ENCODE peak calls at places on chromosomes 16 and 17, in six cellular contexts. One of them, this sample, is unnamed.

GRCh38 chr17:32277284-32277683 is 11.7 kb downstream of the RHBDL3 start:
- DNase-seq in aorta: no peak
- DNase-seq in upper lobe of left lung: no peak
- DNase-seq in endodermal cell: peak; percentile 93
- DNase-seq in uterus: no peak
- DNase-seq in effector memory CD4-positive, alpha-beta T cell: no peak
- DNase-seq in this sample: no peak

GRCh38 chr16:51343411-51343810 is 192.3 kb upstream of the SALL1 start:
- DNase-seq in endodermal cell: no peak
- DNase-seq in effector memory CD4-positive, alpha-beta T cell: no peak
- DNase-seq in aorta: no peak
- DNase-seq in uterus: no peak
- DNase-seq in upper lobe of left lung: no peak
- DNase-seq in this sample: no peak

GRCh38 chr16:88317619-88317977 is 65.2 kb upstream of the ZNF469 start:
- DNase-seq in upper lobe of left lung: no peak
- DNase-seq in uterus: peak; percentile 63
- DNase-seq in endodermal cell: no peak
- DNase-seq in effector memory CD4-positive, alpha-beta T cell: no peak
- DNase-seq in aorta: peak; percentile 65
- DNase-seq in this sample: no peak

GRCh38 chr16:49921791-49922456 is 66.0 kb upstream of the ZNF423 start:
- DNase-seq in uterus: peak; percentile 65
- DNase-seq in endodermal cell: peak; percentile 96
- DNase-seq in effector memory CD4-positive, alpha-beta T cell: no peak
- DNase-seq in upper lobe of left lung: no peak
- DNase-seq in aorta: peak; percentile 80
- DNase-seq in this sample: peak; percentile 74

GRCh38 chr17:33112763-33113162 is 121.1 kb downstream of the SPACA3 start:
- DNase-seq in effector memory CD4-positive, alpha-beta T cell: no peak
- DNase-seq in endodermal cell: no peak
- DNase-seq in uterus: no peak
- DNase-seq in upper lobe of left lung: no peak
- DNase-seq in aorta: no peak
- DNase-seq in this sample: no peak

GRCh38 chr16:85483424-85483823 is 129.7 kb upstream of the GSE1 start:
- DNase-seq in uterus: no peak
- DNase-seq in aorta: no peak
- DNase-seq in endodermal cell: no peak
- DNase-seq in effector memory CD4-positive, alpha-beta T cell: no peak
- DNase-seq in upper lobe of left lung: peak; percentile 82
- DNase-seq in this sample: no peak

GRCh38 chr17:49715717-49716279 is 8.0 kb upstream of the SLC35B1 start:
- DNase-seq in uterus: no peak
- DNase-seq in upper lobe of left lung: no peak
- DNase-seq in effector memory CD4-positive, alpha-beta T cell: peak; percentile 56
- DNase-seq in endodermal cell: no peak
- DNase-seq in aorta: no peak
- DNase-seq in this sample: no peak

GRCh38 chr17:57370583-57370982 is 114.3 kb downstream of the MSI2 start:
- DNase-seq in endodermal cell: no peak
- DNase-seq in aorta: no peak
- DNase-seq in uterus: no peak
- DNase-seq in upper lobe of left lung: no peak
- DNase-seq in effector memory CD4-positive, alpha-beta T cell: no peak
- DNase-seq in this sample: no peak

GRCh38 chr16:27444015-27444414 is 42.0 kb downstream of the IL21R start:
- DNase-seq in upper lobe of left lung: no peak
- DNase-seq in effector memory CD4-positive, alpha-beta T cell: no peak
- DNase-seq in aorta: peak; percentile 20
- DNase-seq in uterus: no peak
- DNase-seq in endodermal cell: peak; percentile 8
- DNase-seq in this sample: no peak

GRCh38 chr17:55563363-55563762 is 52.1 kb upstream of the SMIM36 start:
- DNase-seq in aorta: no peak
- DNase-seq in effector memory CD4-positive, alpha-beta T cell: no peak
- DNase-seq in uterus: no peak
- DNase-seq in upper lobe of left lung: no peak
- DNase-seq in endodermal cell: no peak
- DNase-seq in this sample: no peak

GRCh38 chr17:45986056-45986455 is 13.0 kb upstream of the STH start:
- DNase-seq in endodermal cell: no peak
- DNase-seq in effector memory CD4-positive, alpha-beta T cell: no peak
- DNase-seq in uterus: no peak
- DNase-seq in aorta: no peak
- DNase-seq in upper lobe of left lung: no peak
- DNase-seq in this sample: no peak

GRCh38 chr16:89531821-89532526 is 23.8 kb downstream of the SPG7 start:
- DNase-seq in aorta: no peak
- DNase-seq in uterus: no peak
- DNase-seq in upper lobe of left lung: no peak
- DNase-seq in endodermal cell: no peak
- DNase-seq in effector memory CD4-positive, alpha-beta T cell: no peak
- DNase-seq in this sample: no peak

GRCh38 chr17:725746-726145 is 6.7 kb upstream of the TLCD3A start:
- DNase-seq in endodermal cell: no peak
- DNase-seq in uterus: no peak
- DNase-seq in upper lobe of left lung: no peak
- DNase-seq in aorta: no peak
- DNase-seq in effector memory CD4-positive, alpha-beta T cell: no peak
- DNase-seq in this sample: no peak

GRCh38 chr17:39793473-39793872 is 55.7 kb downstream of the GRB7 start:
- DNase-seq in upper lobe of left lung: no peak
- DNase-seq in effector memory CD4-positive, alpha-beta T cell: no peak
- DNase-seq in aorta: no peak
- DNase-seq in uterus: no peak
- DNase-seq in endodermal cell: no peak
- DNase-seq in this sample: no peak

GRCh38 chr17:42975265-42975664 is 4.6 kb downstream of the PTGES3L start:
- DNase-seq in uterus: no peak
- DNase-seq in upper lobe of left lung: no peak
- DNase-seq in effector memory CD4-positive, alpha-beta T cell: no peak
- DNase-seq in aorta: no peak
- DNase-seq in endodermal cell: no peak
- DNase-seq in this sample: no peak

GRCh38 chr17:2042355-2042929 is 620 bp downstream of the OVCA2 start:
- DNase-seq in upper lobe of left lung: no peak
- DNase-seq in uterus: peak; percentile 24
- DNase-seq in endodermal cell: peak; percentile 86
- DNase-seq in effector memory CD4-positive, alpha-beta T cell: no peak
- DNase-seq in aorta: no peak
- DNase-seq in this sample: no peak

GRCh38 chr16:48106445-48106844 is 49.3 kb downstream of the ABCC12 start:
- DNase-seq in effector memory CD4-positive, alpha-beta T cell: no peak
- DNase-seq in upper lobe of left lung: no peak
- DNase-seq in aorta: no peak
- DNase-seq in endodermal cell: no peak
- DNase-seq in uterus: no peak
- DNase-seq in this sample: no peak

GRCh38 chr17:38751144-38751802 is 1.3 kb upstream of the PSMB3 start:
- DNase-seq in endodermal cell: peak; percentile 63
- DNase-seq in effector memory CD4-positive, alpha-beta T cell: no peak
- DNase-seq in upper lobe of left lung: no peak
- DNase-seq in aorta: no peak
- DNase-seq in uterus: no peak
- DNase-seq in this sample: no peak

DNA sequence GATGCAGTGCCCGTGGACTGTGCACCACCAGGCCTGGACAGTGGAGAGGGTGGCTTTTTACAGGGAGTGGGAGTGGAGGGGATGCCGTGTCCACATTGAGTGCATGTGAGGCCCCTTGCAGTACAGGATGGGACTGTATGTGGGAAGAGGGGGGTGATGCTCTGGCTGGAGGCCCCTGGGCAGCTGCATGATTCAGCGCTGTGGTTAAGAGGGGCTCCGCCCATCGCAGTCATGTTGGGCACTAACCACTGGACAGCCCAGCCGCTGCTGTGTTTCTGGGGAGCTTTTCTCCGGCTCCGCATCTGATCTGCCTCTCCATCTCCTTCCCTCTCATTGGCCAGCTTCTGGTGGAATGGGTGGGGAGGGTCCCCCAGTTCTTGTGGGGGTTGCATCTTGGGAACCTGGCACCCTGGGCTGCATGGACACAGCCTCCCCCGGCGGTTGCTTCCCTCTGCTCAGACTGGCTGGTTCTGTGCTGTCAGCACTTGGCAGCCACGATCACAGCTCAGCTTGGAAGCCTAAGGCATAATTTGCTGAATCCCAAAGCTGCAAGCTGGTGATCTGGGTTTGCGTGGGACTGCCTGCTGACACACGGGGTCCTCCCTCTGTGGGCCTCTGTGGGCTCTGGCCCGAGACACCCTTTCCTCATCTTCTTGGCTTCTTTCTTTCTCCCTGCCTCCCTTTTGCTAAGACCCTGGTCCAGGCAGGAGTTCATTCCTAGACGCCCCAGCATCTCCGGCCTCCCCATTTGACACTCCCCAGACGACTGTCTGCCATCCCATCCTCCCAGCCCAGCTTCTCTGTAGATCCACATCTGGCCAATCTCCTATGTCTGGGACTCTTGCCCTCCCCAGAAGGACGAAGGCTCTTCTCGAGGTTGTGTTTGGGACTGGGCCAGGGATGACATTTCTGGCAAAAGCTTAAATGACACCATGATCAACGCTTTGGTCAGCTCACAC is 168.3 kb downstream of the SEC14L1 start:
- DNase-seq in uterus: peak; percentile 66
- DNase-seq in upper lobe of left lung: no peak
- DNase-seq in endodermal cell: no peak
- DNase-seq in effector memory CD4-positive, alpha-beta T cell: no peak
- DNase-seq in aorta: no peak
- DNase-seq in this sample: no peak
- H3K36me3 ChIP-seq in uterus: no peaks in the 10 kb centered on the region
- H3K36me3 ChIP-seq in upper lobe of left lung: no peaks in the 10 kb centered on the region
- H3K36me3 ChIP-seq in endodermal cell: peaks cover 11% of the 10 kb centered on the region
- H3K36me3 ChIP-seq in effector memory CD4-positive, alpha-beta T cell: no peaks in the 10 kb centered on the region
- H3K36me3 ChIP-seq in aorta: no peaks in the 10 kb centered on the region
- H3K36me3 ChIP-seq in this sample: no peaks in the 10 kb centered on the region

GRCh38 chr16:3182608-3183444 is 5.2 kb upstream of the OR1F1 start:
- DNase-seq in upper lobe of left lung: peak; percentile 86
- DNase-seq in aorta: peak; percentile 77
- DNase-seq in uterus: no peak
- DNase-seq in endodermal cell: peak; percentile 96
- DNase-seq in effector memory CD4-positive, alpha-beta T cell: no peak
- DNase-seq in this sample: no peak
- H3K4me3 ChIP-seq in upper lobe of left lung: peak overlapping the region; percentile 43
- H3K4me3 ChIP-seq in aorta: no peak overlapping the region
- H3K4me3 ChIP-seq in uterus: no peak overlapping the region
- H3K4me3 ChIP-seq in endodermal cell: peak overlapping the region; percentile 92
- H3K4me3 ChIP-seq in effector memory CD4-positive, alpha-beta T cell: peak overlapping the region; percentile 43
- H3K4me3 ChIP-seq in this sample: no peak overlapping the region

DNA sequence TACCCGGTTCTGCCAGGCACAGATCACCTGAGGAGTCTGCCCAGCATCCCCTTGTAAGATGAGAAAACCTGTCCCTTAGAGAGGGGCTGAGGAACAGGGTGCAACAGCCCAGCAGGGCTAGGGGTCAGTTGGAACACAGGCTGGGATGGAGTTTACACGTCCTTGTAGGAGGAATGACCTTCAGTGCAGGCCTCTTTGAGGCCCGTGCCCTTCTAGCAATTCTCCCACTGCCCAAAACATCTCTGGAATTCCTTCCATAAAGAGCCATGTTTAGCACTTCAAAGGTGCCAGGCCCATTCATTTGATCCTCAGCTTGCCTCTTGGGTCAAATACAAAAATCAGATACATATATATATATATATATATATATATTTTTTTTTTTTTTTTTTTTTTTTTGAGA is 4.5 kb downstream of the CTNS start:
- DNase-seq in upper lobe of left lung: no peak
- DNase-seq in effector memory CD4-positive, alpha-beta T cell: no peak
- DNase-seq in endodermal cell: no peak
- DNase-seq in aorta: no peak
- DNase-seq in uterus: no peak
- DNase-seq in this sample: no peak
- H3K4me1 ChIP-seq in upper lobe of left lung: peaks cover 24% of the 10 kb centered on the region
- H3K4me1 ChIP-seq in effector memory CD4-positive, alpha-beta T cell: peaks cover 3% of the 10 kb centered on the region
- H3K4me1 ChIP-seq in endodermal cell: peaks cover 9% of the 10 kb centered on the region
- H3K4me1 ChIP-seq in aorta: no peaks in the 10 kb centered on the region
- H3K4me1 ChIP-seq in uterus: no peaks in the 10 kb centered on the region
- H3K4me1 ChIP-seq in this sample: no peaks in the 10 kb centered on the region

GRCh38 chr17:8889458-8890210 is 22.2 kb upstream of the PIK3R6 start:
- DNase-seq in uterus: no peak
- DNase-seq in endodermal cell: peak; percentile 45
- DNase-seq in effector memory CD4-positive, alpha-beta T cell: no peak
- DNase-seq in upper lobe of left lung: no peak
- DNase-seq in aorta: peak; percentile 68
- DNase-seq in this sample: no peak
- H3K36me3 ChIP-seq in uterus: no peaks in the 10 kb centered on the region
- H3K36me3 ChIP-seq in endodermal cell: no peaks in the 10 kb centered on the region
- H3K36me3 ChIP-seq in effector memory CD4-positive, alpha-beta T cell: peaks cover 72% of the 10 kb centered on the region
- H3K36me3 ChIP-seq in upper lobe of left lung: peaks cover 6% of the 10 kb centered on the region
- H3K36me3 ChIP-seq in aorta: no peaks in the 10 kb centered on the region
- H3K36me3 ChIP-seq in this sample: no peaks in the 10 kb centered on the region

DNA sequence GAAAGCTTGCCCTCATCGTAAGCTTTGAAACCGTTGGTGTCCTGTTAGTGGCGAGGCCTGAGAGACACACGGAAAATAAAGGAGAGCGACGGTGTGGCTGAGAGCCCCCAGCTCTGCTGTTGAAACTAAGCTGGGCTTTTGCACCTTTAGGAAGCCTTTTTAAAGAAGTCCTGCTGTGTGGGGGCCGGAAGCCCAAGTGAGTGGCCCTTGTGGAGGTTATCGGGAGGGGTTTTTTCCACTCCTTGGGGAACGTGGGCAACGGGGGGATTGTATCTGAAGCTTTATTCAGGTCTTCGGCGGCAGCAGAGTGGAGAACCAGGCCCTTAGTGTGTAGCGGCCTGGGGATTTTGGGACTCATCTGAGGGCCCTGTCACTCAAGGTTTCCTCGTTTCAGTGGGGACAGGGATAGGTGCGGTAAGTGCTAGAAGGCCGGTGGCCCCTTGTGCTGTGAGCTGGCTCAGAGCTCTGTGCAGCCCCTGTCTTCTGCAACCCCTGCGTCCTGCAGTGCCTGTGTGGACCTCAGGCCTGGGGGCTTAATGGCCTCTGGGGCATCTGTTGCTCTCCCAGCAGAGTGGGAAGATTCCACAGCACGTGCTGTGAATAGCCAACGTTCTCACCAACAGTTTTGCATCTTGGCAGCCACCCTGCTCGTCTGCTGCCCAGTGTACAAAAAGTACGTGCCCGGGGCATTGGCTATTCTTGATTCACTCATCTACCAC is 4.7 kb downstream of the FOXC2 start:
- DNase-seq in upper lobe of left lung: no peak
- DNase-seq in effector memory CD4-positive, alpha-beta T cell: no peak
- DNase-seq in endodermal cell: peak; percentile 51
- DNase-seq in aorta: no peak
- DNase-seq in uterus: no peak
- DNase-seq in this sample: no peak
- H3K4me3 ChIP-seq in upper lobe of left lung: no peak overlapping the region
- H3K4me3 ChIP-seq in effector memory CD4-positive, alpha-beta T cell: no peak overlapping the region
- H3K4me3 ChIP-seq in endodermal cell: no peak overlapping the region
- H3K4me3 ChIP-seq in aorta: peak overlapping the region; percentile 85
- H3K4me3 ChIP-seq in uterus: no peak overlapping the region
- H3K4me3 ChIP-seq in this sample: no peak overlapping the region

GRCh38 chr17:48560452-48560817 is 15.5 kb upstream of the HOXB2 start:
- DNase-seq in upper lobe of left lung: no peak
- DNase-seq in endodermal cell: no peak
- DNase-seq in uterus: no peak
- DNase-seq in aorta: no peak
- DNase-seq in effector memory CD4-positive, alpha-beta T cell: no peak
- DNase-seq in this sample: no peak
- H3K4me1 ChIP-seq in upper lobe of left lung: peaks cover 10% of the 10 kb centered on the region
- H3K4me1 ChIP-seq in endodermal cell: no peaks in the 10 kb centered on the region
- H3K4me1 ChIP-seq in uterus: peaks cover 3% of the 10 kb centered on the region
- H3K4me1 ChIP-seq in aorta: no peaks in the 10 kb centered on the region
- H3K4me1 ChIP-seq in effector memory CD4-positive, alpha-beta T cell: no peaks in the 10 kb centered on the region
- H3K4me1 ChIP-seq in this sample: no peaks in the 10 kb centered on the region